ENCODE peak calls at places on chromosomes 16 and 17, in five cellular contexts. V is BJ, M is suprapubic skin, C is GM23338, A is lower leg skin. O is an unnamed sample.

GRCh38 chr17:48488548-48489106 is 42.2 kb downstream of the HOXB1 start:
- DNase-seq in V (no peak), M (no peak), C (no peak), A (no peak), O (no peak)

GRCh38 chr17:66300956-66301355 is 1.5 kb upstream of the PRKCA start:
- DNase-seq in V (no peak), M (no peak), C (no peak), A (no peak), O (no peak)

GRCh38 chr16:50618238-50618918 is 62.7 kb downstream of the SNX20 start:
- DNase-seq in V (no peak), M (no peak), C (no peak), A (no peak), O (no peak)

GRCh38 chr17:21218101-21218500 is 4.1 kb upstream of the TMEM11 start:
- DNase-seq in V (no peak), M (no peak), C (peak), A (no peak), O (no peak)

GRCh38 chr16:51888021-51888420 is 658.9 kb downstream of the TOX3 start:
- DNase-seq in V (peak), M (no peak), C (no peak), A (no peak), O (no peak)

GRCh38 chr17:77880702-77881450 is 77.6 kb upstream of the TNRC6C start:
- DNase-seq in V (no peak), M (no peak), C (no peak), A (no peak), O (no peak)

GRCh38 chr16:22229881-22230280 is 23.8 kb downstream of the EEF2K start:
- DNase-seq in V (no peak), M (no peak), C (no peak), A (no peak), O (no peak)

GRCh38 chr17:59465949-59466307 is 99.5 kb upstream of the DHX40 start:
- DNase-seq in V (no peak), M (no peak), C (no peak), A (no peak), O (no peak)

GRCh38 chr17:72219136-72219823 is 98.5 kb downstream of the SOX9 start:
- DNase-seq in V (no peak), M (no peak), C (peak), A (no peak), O (no peak)

GRCh38 chr16:48383877-48384304 is 1.3 kb downstream of the SIAH1 start:
- DNase-seq in V (no peak), M (no peak), C (peak), A (no peak), O (no peak)

GRCh38 chr16:69381231-69381630 is 4.6 kb downstream of the TERF2 start:
- DNase-seq in V (no peak), M (no peak), C (no peak), A (no peak), O (no peak)

GRCh38 chr17:78378225-78379133 is at the start of gene PGS1:
- DNase-seq in V (no peak), M (peak), C (peak), A (peak), O (no peak)

GRCh38 chr16:53372942-53373871 is 61.1 kb upstream of the RBL2 start:
- DNase-seq in V (no peak), M (no peak), C (peak), A (peak), O (no peak)

GRCh38 chr17:30476726-30477082 is 504 bp upstream of the GOSR1 start:
- DNase-seq in V (no peak), M (no peak), C (peak), A (no peak), O (no peak)

GRCh38 chr16:85514601-85515318 is 98.4 kb upstream of the GSE1 start:
- DNase-seq in V (peak), M (no peak), C (peak), A (peak), O (peak)

GRCh38 chr17:6427284-6427781 is 7.6 kb downstream of the AIPL1 start:
- DNase-seq in V (no peak), M (no peak), C (no peak), A (no peak), O (no peak)

GRCh38 chr17:4833941-4834501 is 881 bp downstream of the MINK1 start:
- DNase-seq in V (no peak), M (no peak), C (peak), A (no peak), O (peak)

GRCh38 chr17:4833178-4833940 is at the start of gene MINK1:
- DNase-seq in V (peak), M (peak), C (peak), A (peak), O (peak)

GRCh38 chr17:4837471-4838305 is 4.5 kb downstream of the MINK1 start:
- DNase-seq in V (no peak), M (no peak), C (no peak), A (no peak), O (no peak)

GRCh38 chr17:4836221-4836620 is 3.1 kb downstream of the MINK1 start:
- DNase-seq in V (no peak), M (no peak), C (no peak), A (no peak), O (no peak)

GRCh38 chr17:4834621-4835020 is 1.5 kb downstream of the MINK1 start:
- DNase-seq in V (no peak), M (no peak), C (no peak), A (no peak), O (no peak)
- H3K4me3 ChIP-seq in V (peak), M (peak), C (peak), A (no peak), O (peak)

DNA sequence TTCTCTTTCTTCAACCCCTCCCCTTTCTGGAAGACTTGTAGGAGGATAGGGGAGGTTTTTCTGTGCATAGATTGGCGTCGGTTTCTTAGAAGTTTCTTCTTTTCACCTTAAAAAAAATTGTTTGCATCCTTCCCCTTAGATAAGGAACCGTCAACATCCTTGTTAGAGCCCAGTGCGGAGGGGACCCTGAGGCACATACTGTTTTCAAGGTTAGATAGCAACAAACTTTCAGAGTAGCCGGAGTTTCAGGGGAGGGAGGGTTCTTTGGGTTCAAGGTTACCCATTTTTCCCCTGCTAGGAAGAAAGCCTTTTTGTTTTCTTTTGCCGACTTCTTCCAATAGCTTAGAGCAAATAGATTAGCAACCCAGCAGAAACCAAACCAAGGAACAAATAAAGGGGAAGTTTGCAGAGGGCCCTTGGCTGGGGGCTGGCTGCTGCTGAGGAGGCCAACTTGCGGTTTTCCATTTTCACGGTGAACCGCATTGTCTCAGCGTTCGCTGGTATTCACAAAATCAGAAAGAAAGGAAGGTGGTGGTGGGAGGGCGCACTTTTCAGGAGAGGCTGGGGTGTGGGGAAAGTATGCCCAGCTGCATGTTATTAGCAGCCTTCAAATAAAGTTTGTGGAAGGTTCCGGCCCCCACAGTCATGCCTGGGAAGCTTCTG is 28.8 kb downstream of the MSI2 start:
- DNase-seq in V (no peak), M (no peak), C (peak), A (no peak), O (no peak)
- H3K4me3 ChIP-seq in V (no peak), M (no peak), C (no peak), A (no peak), O (no peak)

GRCh38 chr17:13046361-13046760 is 28.5 kb upstream of the ELAC2 start:
- DNase-seq in V (no peak), M (no peak), C (no peak), A (no peak), O (no peak)
- H3K4me3 ChIP-seq in V (no peak), M (no peak), C (no peak), A (no peak), O (no peak)

GRCh38 chr16:14452066-14452465 is 178.0 kb downstream of the PARN start:
- DNase-seq in V (no peak), M (no peak), C (no peak), A (no peak), O (no peak)

GRCh38 chr16:14447783-14448182 is 182.3 kb downstream of the PARN start:
- DNase-seq in V (no peak), M (no peak), C (no peak), A (no peak), O (no peak)

GRCh38 chr16:14448874-14449273 is 181.2 kb downstream of the PARN start:
- DNase-seq in V (no peak), M (no peak), C (no peak), A (no peak), O (no peak)

GRCh38 chr16:14449334-14449733 is 180.7 kb downstream of the PARN start:
- DNase-seq in V (no peak), M (no peak), C (no peak), A (no peak), O (no peak)

DNA sequence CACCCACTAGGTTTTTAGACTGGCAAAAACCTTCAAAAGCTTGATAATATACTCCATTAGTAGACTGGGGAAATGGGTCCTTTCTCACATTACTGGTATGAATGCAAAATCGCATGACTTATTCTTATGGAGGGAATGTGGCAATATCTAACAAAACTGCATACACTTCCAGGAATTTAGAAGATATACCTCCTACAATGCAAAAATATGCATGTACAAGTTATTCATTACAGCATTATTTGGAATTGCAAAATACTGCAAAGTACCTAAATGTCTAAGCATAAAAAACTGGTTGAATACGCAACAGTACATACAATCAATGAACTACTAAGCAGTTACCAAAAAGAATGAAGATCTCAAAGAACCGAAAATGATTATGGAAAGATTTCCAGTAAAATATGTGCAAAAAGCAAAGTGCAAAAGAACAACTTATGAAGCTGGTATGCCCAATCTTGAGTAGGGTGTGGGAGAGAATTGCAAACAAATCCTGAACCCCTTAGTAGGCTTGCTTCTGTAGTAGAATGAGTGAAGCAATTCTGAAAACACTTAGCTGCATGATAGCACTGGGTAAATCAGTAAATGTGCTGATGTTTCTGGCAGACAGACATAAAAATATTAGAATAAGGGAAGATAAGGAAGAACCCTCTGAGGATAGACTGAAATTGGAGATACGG is 180.1 kb downstream of the PARN start:
- DNase-seq in V (no peak), M (no peak), C (no peak), A (no peak), O (no peak)
- H3K4me3 ChIP-seq in V (no peak), M (no peak), C (no peak), A (no peak), O (no peak)

GRCh38 chr17:39598635-39599005 is 9.1 kb downstream of the NEUROD2 start:
- DNase-seq in V (no peak), M (no peak), C (no peak), A (no peak), O (no peak)

GRCh38 chr17:39600469-39601009 is 7.2 kb downstream of the NEUROD2 start:
- DNase-seq in V (no peak), M (no peak), C (no peak), A (no peak), O (no peak)

GRCh38 chr17:39598047-39598481 is 9.7 kb downstream of the NEUROD2 start:
- DNase-seq in V (no peak), M (no peak), C (no peak), A (no peak), O (no peak)

GRCh38 chr17:39599665-39600468 is 7.9 kb downstream of the NEUROD2 start:
- DNase-seq in V (no peak), M (no peak), C (peak), A (no peak), O (no peak)

DNA sequence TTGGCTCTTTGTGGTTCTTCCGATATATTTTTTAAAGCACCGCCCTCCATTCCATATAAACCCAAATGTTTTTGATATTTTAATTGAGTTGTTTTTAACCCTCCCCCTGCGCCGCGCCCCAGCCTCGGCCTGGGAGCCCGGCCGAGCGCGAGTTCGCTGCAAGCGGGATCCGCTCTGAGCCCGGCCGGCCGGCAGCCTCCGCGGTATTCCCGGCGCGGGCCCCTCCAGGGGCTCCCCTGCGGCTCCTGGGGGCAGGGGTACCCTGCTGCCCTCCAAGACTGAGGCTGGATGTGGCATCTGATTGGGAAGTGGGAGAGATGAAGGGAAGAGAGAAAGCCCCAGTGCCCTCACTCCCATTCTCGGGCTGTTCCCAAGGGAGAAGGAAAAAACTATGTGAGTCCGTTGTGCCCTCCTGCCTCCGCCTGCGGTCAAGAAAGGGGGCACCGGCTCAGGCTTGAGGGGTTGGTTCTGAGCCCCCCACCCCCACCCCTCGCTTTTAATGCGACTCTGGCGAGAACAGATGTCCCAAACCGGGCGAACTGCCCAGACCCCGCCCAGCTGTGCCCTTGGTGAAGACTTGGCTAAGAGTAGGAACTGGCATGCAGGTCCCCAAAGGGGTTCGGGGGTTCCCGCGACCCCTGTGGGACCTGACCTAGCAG is 8.6 kb downstream of the NEUROD2 start:
- DNase-seq in V (no peak), M (no peak), C (peak), A (no peak), O (no peak)
- H3K4me3 ChIP-seq in V (no peak), M (peak), C (peak), A (no peak), O (no peak)

GRCh38 chr16:73056383-73056782 is 8.5 kb upstream of the ZFHX3 start:
- DNase-seq in V (no peak), M (no peak), C (peak), A (no peak), O (no peak)

GRCh38 chr16:73058616-73059409 is 10.9 kb upstream of the ZFHX3 start:
- DNase-seq in V (no peak), M (no peak), C (peak), A (no peak), O (no peak)

GRCh38 chr16:73058221-73058615 is 10.3 kb upstream of the ZFHX3 start:
- DNase-seq in V (no peak), M (no peak), C (peak), A (no peak), O (no peak)

GRCh38 chr16:73057369-73058210 is 9.7 kb upstream of the ZFHX3 start:
- DNase-seq in V (no peak), M (no peak), C (peak), A (no peak), O (no peak)

DNA sequence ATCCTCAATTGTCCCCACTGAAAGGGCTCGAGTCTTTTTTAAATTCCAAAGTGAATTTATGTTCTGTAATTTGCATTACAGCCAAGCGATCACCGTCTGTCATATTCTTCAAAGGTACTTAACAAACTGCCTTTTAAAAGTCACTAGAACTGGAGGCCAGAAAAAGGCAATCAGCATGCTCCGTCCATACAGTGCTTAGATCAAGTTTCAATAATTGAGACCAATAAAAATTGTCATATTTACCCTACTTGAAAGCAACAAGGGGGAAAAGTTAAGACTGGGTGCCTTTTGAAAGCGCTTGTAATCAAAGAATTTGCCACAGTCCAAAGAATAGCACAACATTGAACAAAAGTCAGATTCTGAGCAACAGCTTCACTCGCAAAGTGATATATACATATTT is 9.0 kb upstream of the ZFHX3 start:
- DNase-seq in V (no peak), M (no peak), C (peak), A (no peak), O (no peak)
- H3K4me3 ChIP-seq in V (peak), M (peak), C (peak), A (no peak), O (peak)

GRCh38 chr16:14072360-14072759 is 1.2 kb downstream of the MRTFB start:
- DNase-seq in V (no peak), M (no peak), C (no peak), A (no peak), O (no peak)
- H3K4me3 ChIP-seq in V (no peak), M (peak), C (peak), A (no peak), O (peak)

GRCh38 chr17:4506180-4506814 is 7.6 kb downstream of the SPNS2 start:
- DNase-seq in V (no peak), M (no peak), C (no peak), A (no peak), O (no peak)
- H3K4me3 ChIP-seq in V (no peak), M (no peak), C (no peak), A (no peak), O (no peak)

GRCh38 chr17:1484060-1484535 is 8.4 kb downstream of the MYO1C start:
- DNase-seq in V (no peak), M (no peak), C (peak), A (no peak), O (no peak)
- H3K4me3 ChIP-seq in V (peak), M (peak), C (no peak), A (no peak), O (peak)